ENCODE peak calls at places on chromosomes 12 and 14, in four cellular contexts. B, H, K and D are unnamed samples. For H3K27me3, the result is how much of the 10 kb centered on the place peaks cover.

GRCh38 chr12:118958520-118958919 is 22.8 kb upstream of the SRRM4 start:
- DNase-seq in K (no peak), H (no peak), B (no peak), D (no peak)

GRCh38 chr12:64675795-64676194 is 65.5 kb downstream of the RASSF3 start:
- DNase-seq in H (no peak), K (no peak), B (no peak), D (peak)

GRCh38 chr14:95652690-95653089 is 33.5 kb upstream of the TCL1B start:
- DNase-seq in H (no peak), K (no peak), B (no peak), D (no peak)

GRCh38 chr12:27572486-27573255 is 48.7 kb downstream of the PPFIBP1 start:
- DNase-seq in K (no peak), B (peak), H (no peak), D (peak)

GRCh38 chr14:88993946-88994345 is 169.5 kb downstream of the TTC8 start:
- DNase-seq in B (peak), H (no peak), K (no peak), D (no peak)

GRCh38 chr14:30528119-30528518 is 30.8 kb upstream of the G2E3 start:
- DNase-seq in K (no peak), H (no peak), B (no peak), D (no peak)

GRCh38 chr12:21831671-21832357 is 57.3 kb upstream of the KCNJ8 start:
- DNase-seq in K (no peak), H (no peak), B (peak), D (no peak)

GRCh38 chr12:67754933-67755697 is 106.6 kb downstream of the DYRK2 start:
- DNase-seq in K (no peak), H (no peak), B (no peak), D (no peak)

GRCh38 chr14:31084385-31084784 is 58.2 kb upstream of the STRN3 start:
- DNase-seq in K (no peak), B (no peak), H (no peak), D (no peak)

GRCh38 chr14:30443368-30444007 is 115.5 kb upstream of the G2E3 start:
- DNase-seq in B (peak), H (no peak), K (peak), D (peak)

GRCh38 chr14:89767861-89768268 is 186.7 kb downstream of the EFCAB11 start:
- DNase-seq in H (no peak), B (peak), K (peak), D (peak)

GRCh38 chr12:67161322-67161918 is 107.7 kb upstream of the CAND1 start:
- DNase-seq in K (no peak), B (peak), H (no peak), D (peak)

GRCh38 chr12:13093191-13093849 is 10.1 kb downstream of the GSG1 start:
- DNase-seq in K (no peak), H (no peak), B (peak), D (no peak)

GRCh38 chr14:81506512-81506911 is 27.1 kb downstream of the SEL1L start:
- DNase-seq in B (no peak), H (no peak), K (no peak), D (no peak)

GRCh38 chr12:99111600-99111999 is 466.5 kb downstream of the APAF1 start:
- DNase-seq in H (no peak), K (no peak), B (no peak), D (no peak)

GRCh38 chr12:32281098-32281497 is 118.3 kb upstream of the FGD4 start:
- DNase-seq in H (no peak), B (no peak), K (no peak), D (no peak)

GRCh38 chr12:110468212-110469048 is at the start of the genes FAM216A and GPN3:
- DNase-seq in K (peak), B (peak), H (peak), D (peak)

GRCh38 chr12:110465024-110465423 is 3.0 kb downstream of the GPN3 start:
- DNase-seq in H (no peak), K (no peak), B (no peak), D (no peak)

GRCh38 chr12:110466791-110467190 is 1.3 kb downstream of the GPN3 start:
- DNase-seq in K (no peak), B (no peak), H (no peak), D (no peak)

DNA sequence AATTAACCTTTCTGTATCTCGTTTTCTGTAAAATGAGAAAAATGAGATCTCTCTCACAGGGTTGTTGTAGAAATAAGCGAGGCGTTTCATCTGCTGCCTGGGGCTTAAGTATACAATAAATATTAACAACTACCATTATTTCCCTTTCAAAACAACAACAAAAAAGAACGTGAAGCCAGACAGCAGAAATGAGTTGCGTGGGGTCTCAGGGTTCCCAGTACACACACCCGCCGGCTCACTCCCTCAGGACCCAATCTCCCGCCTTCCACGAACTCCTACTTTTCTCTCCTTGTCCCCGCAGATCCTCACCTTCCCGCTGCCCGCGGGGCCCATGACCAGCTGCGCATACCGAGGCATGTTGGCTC is 228 bp downstream of the GPN3 start:
- DNase-seq in K (no peak), H (no peak), B (no peak), D (no peak)
- H4K91ac ChIP-seq in K (no peak), H (no peak), B (no peak), D (no peak)

GRCh38 chr12:111992464-111992863 is 20.5 kb downstream of the TMEM116 start:
- DNase-seq in K (no peak), B (no peak), H (no peak), D (no peak)

GRCh38 chr12:111991946-111992345 is 21.0 kb downstream of the TMEM116 start:
- DNase-seq in H (no peak), B (peak), K (no peak), D (peak)

GRCh38 chr12:111995782-111996480 is 17.0 kb downstream of the TMEM116 start:
- DNase-seq in H (no peak), K (no peak), B (no peak), D (no peak)

GRCh38 chr12:111991535-111991934 is 21.4 kb downstream of the TMEM116 start:
- DNase-seq in B (no peak), H (no peak), K (no peak), D (no peak)

GRCh38 chr12:111993290-111994150 is 19.4 kb downstream of the TMEM116 start:
- DNase-seq in B (no peak), K (no peak), H (no peak), D (no peak)
- H3K4me3 ChIP-seq in B (no peak), K (no peak), H (no peak), D (no peak)

GRCh38 chr14:104132981-104133380 is 5.4 kb upstream of the KIF26A start:
- DNase-seq in B (no peak), K (no peak), H (no peak), D (no peak)

GRCh38 chr14:104135121-104135903 is 3.1 kb upstream of the KIF26A start:
- DNase-seq in H (no peak), B (no peak), K (no peak), D (peak)

GRCh38 chr14:104133496-104133895 is 4.9 kb upstream of the KIF26A start:
- DNase-seq in B (no peak), K (no peak), H (no peak), D (no peak)

GRCh38 chr14:104135904-104136471 is 2.4 kb upstream of the KIF26A start:
- DNase-seq in B (no peak), H (no peak), K (no peak), D (no peak)

DNA sequence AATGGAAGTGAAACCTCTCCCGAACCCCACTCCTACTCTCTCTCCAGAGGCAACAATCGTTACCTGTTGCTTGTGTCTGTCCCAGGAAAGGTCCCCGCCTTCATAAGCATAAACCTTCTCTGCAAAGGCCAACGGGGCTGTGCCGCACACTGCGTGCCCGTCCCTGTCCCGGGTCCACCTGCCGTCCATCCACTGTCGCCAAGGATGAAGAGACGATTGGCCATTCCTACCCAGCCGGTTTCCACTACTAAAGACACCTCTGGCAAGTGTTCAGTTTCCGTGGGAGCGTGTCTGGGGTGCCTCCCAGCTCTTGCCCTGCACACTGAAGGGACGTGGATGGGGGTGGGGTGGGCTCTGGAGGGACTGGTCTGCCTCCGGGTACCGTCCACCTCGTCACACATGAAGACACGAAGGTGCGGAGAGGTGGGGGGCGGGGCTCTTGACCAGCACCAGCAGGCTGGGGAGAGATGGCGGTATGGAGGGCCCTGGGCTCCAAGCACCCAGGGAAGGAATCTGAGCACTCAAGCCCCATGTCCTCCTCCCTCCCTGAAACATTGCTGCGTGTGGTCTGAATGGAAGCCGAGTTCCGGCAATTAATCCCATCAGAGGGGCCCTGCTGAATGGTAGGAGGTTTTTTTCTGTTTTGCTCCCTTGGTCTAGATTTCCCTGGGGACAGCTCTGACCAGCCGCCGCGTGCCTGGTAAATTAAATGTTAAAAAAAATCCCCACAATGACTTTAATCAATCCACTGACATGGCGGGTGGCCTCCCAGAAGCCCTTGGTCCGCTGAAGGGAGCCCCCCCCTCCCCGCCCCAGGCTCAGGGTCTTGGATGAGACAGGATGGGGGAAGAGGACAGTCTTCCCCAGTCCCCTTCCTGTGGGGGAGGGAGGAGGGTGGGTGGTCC is 4.1 kb upstream of the KIF26A start:
- DNase-seq in B (no peak), K (no peak), H (no peak), D (no peak)
- H3K27me3 ChIP-seq in B (under half), K (under half), H (under half), D (under half)

GRCh38 chr12:575129-575502 is 88.1 kb downstream of the NINJ2 start:
- DNase-seq in H (no peak), K (no peak), B (no peak), D (no peak)
- H4K91ac ChIP-seq in H (no peak), K (no peak), B (no peak), D (no peak)